ENCODE peak calls at places on chromosome 5, in six cellular contexts. P, R, E, H, W and F are unnamed samples.

GRCh38 chr5:38532165-38532669 is 24.2 kb downstream of the LIFR start:
- DNase-seq in P (peak), R (no peak), E (no peak), H (no peak), W (no peak), F (no peak)

GRCh38 chr5:100232730-100233129 is 302.4 kb upstream of the FAM174A start:
- DNase-seq in P (no peak), R (no peak), E (no peak), H (no peak), W (no peak), F (no peak)

GRCh38 chr5:112125910-112126309 is 293.2 kb downstream of the EPB41L4A start:
- DNase-seq in P (no peak), R (no peak), E (no peak), H (no peak), W (no peak), F (no peak)

GRCh38 chr5:116075117-116075910 is 9.5 kb upstream of the COMMD10 start:
- DNase-seq in P (no peak), R (peak), E (no peak), H (no peak), W (no peak), F (no peak)

GRCh38 chr5:174159327-174160247 is 114.1 kb downstream of the NSG2 start:
- DNase-seq in P (no peak), R (no peak), E (no peak), H (no peak), W (no peak), F (no peak)

GRCh38 chr5:127186657-127187056 is 103.9 kb upstream of the MEGF10 start:
- DNase-seq in P (no peak), R (no peak), E (no peak), H (no peak), W (no peak), F (no peak)

GRCh38 chr5:127068771-127069330 is 4.5 kb downstream of the C5orf63 start:
- DNase-seq in P (no peak), R (no peak), E (no peak), H (no peak), W (no peak), F (no peak)

GRCh38 chr5:10500669-10501068 is 59.0 kb downstream of the ROPN1L start:
- DNase-seq in P (no peak), R (no peak), E (no peak), H (no peak), W (no peak), F (no peak)

GRCh38 chr5:139648205-139649081 is at the start of gene CXXC5:
- DNase-seq in P (peak), R (peak), E (peak), H (peak), W (peak), F (peak)

GRCh38 chr5:77356740-77357139 is 135.4 kb downstream of the WDR41 start:
- DNase-seq in P (no peak), R (peak), E (no peak), H (no peak), W (no peak), F (no peak)

GRCh38 chr5:146345240-146345577 is 6.6 kb downstream of the POU4F3 start:
- DNase-seq in P (no peak), R (no peak), E (no peak), H (no peak), W (no peak), F (no peak)

GRCh38 chr5:135359374-135360165 is 39.5 kb downstream of the MACROH2A1 start:
- DNase-seq in P (no peak), R (no peak), E (no peak), H (no peak), W (no peak), F (no peak)

GRCh38 chr5:38500861-38501260 is 55.6 kb downstream of the LIFR start:
- DNase-seq in P (no peak), R (no peak), E (no peak), H (no peak), W (no peak), F (no peak)

GRCh38 chr5:41193462-41194166 is 19.7 kb downstream of the C6 start:
- DNase-seq in P (peak), R (no peak), E (no peak), H (peak), W (peak), F (no peak)

GRCh38 chr5:81848368-81848767 is 97.5 kb upstream of the SSBP2 start:
- DNase-seq in P (no peak), R (no peak), E (no peak), H (no peak), W (no peak), F (no peak)

GRCh38 chr5:168302785-168303184 is 11.3 kb downstream of the WWC1 start:
- DNase-seq in P (no peak), R (no peak), E (no peak), H (no peak), W (no peak), F (no peak)

GRCh38 chr5:107783551-107783950 is 112.8 kb upstream of the EFNA5 start:
- DNase-seq in P (no peak), R (no peak), E (no peak), H (no peak), W (no peak), F (no peak)

GRCh38 chr5:132640613-132641012 is 17.4 kb upstream of the IL13 start:
- DNase-seq in P (no peak), R (no peak), E (no peak), H (no peak), W (no peak), F (no peak)

GRCh38 chr5:97164846-97165245 is 18.2 kb downstream of the RIOK2 start:
- DNase-seq in P (no peak), R (no peak), E (no peak), H (no peak), W (no peak), F (no peak)

GRCh38 chr5:34455096-34455495 is 201.0 kb upstream of the RAI14 start:
- DNase-seq in P (no peak), R (no peak), E (no peak), H (no peak), W (no peak), F (no peak)